ENCODE peak calls at places on chromosome X, in five cellular contexts. B is glutamatergic neuron; Q is naive thymus-derived CD8-positive, alpha-beta T cell; V is MCF 10A; X is stimulated activated CD4-positive, alpha-beta T cell treated with anti-CD3 and anti-CD28 coated beads, Interleukin-12 subunit alpha, Interleukin-12 subunit beta, amount 100 ng/mL, for 4 hours. C is an unnamed sample.

GRCh38 chrX:40434947-40435346 is 145.8 kb upstream of the ATP6AP2 start:
- DNase-seq in B (peak; percentile 77), V (no peak), X (no peak), Q (no peak), C (peak; percentile 14)

GRCh38 chrX:148441387-148441786 is 59.0 kb upstream of the AFF2 start:
- DNase-seq in Q (no peak), V (no peak), X (no peak), B (no peak), C (no peak)

GRCh38 chrX:111168314-111168713 is 72.3 kb downstream of the PAK3 start:
- DNase-seq in Q (no peak), V (peak; percentile 24), X (no peak), B (no peak), C (peak; percentile 2)

GRCh38 chrX:120559799-120560198 is 963 bp downstream of the CUL4B start:
- DNase-seq in B (no peak), V (peak; percentile 47), X (no peak), Q (no peak), C (no peak)

GRCh38 chrX:44871114-44871645 is 1.8 kb upstream of the KDM6A start:
- DNase-seq in Q (no peak), X (no peak), V (no peak), B (no peak), C (no peak)

GRCh38 chrX:13119386-13119785 is 75.0 kb upstream of the FAM9C start:
- DNase-seq in B (no peak), X (no peak), Q (no peak), V (no peak), C (no peak)

GRCh38 chrX:135185795-135186443 is 14.7 kb upstream of the CT55 start:
- DNase-seq in B (peak; percentile 32), Q (no peak), V (peak; percentile 69), X (peak; percentile 7), C (peak; percentile 3)

GRCh38 chrX:123731258-123731986 is 1.4 kb downstream of the THOC2 start:
- DNase-seq in V (peak; percentile 11), B (no peak), Q (no peak), X (peak; percentile 12), C (no peak)

GRCh38 chrX:38278682-38279081 is 48.6 kb downstream of the RPGR start:
- DNase-seq in V (peak; percentile 31), X (no peak), Q (no peak), B (no peak), C (no peak)

C was measured in neural crest cell.